ENCODE peak calls at places on chromosomes 5 and 9, in eight cellular contexts. D, M, Y, P, T, H, I and X are unnamed samples.

GRCh38 chr9:21919377-21920362 is 74.5 kb downstream of the CDKN2A start:
- DNase-seq in D (peak; percentile 65), M (peak; percentile 34), Y (peak; percentile 57), P (no peak), T (no peak), H (peak; percentile 81), I (no peak), X (no peak)

GRCh38 chr9:123318192-123318591 is 37.8 kb upstream of the CRB2 start:
- DNase-seq in D (no peak), M (no peak), Y (no peak), P (no peak), T (no peak), H (peak; percentile 21), I (no peak), X (no peak)

GRCh38 chr5:91052977-91053732 is 330.0 kb downstream of the ARRDC3 start:
- DNase-seq in D (no peak), M (no peak), Y (no peak), P (no peak), T (no peak), H (peak; percentile 18), I (no peak), X (no peak)

GRCh38 chr5:37886207-37886905 is 46.5 kb upstream of the GDNF start:
- DNase-seq in D (no peak), M (no peak), Y (no peak), P (no peak), T (no peak), H (peak; percentile 29), I (no peak), X (no peak)

GRCh38 chr5:76688836-76689235 is 27.1 kb upstream of the F2R start:
- DNase-seq in D (peak; percentile 61), M (no peak), Y (no peak), P (no peak), T (no peak), H (no peak), I (no peak), X (no peak)

GRCh38 chr5:90488791-90489190 is 14.1 kb downstream of the POLR3G start:
- DNase-seq in D (peak; percentile 39), M (no peak), Y (no peak), P (no peak), T (no peak), H (no peak), I (no peak), X (no peak)

GRCh38 chr5:548256-548655 is 24.0 kb upstream of the SLC9A3 start:
- DNase-seq in D (no peak), M (no peak), Y (no peak), P (no peak), T (no peak), H (no peak), I (no peak), X (no peak)

GRCh38 chr5:154962494-154962893 is 21.6 kb downstream of the MRPL22 start:
- DNase-seq in D (peak; percentile 88), M (no peak), Y (no peak), P (no peak), T (no peak), H (no peak), I (no peak), X (peak; percentile 33)

GRCh38 chr5:1262381-1262780 is 32.5 kb downstream of the TERT start:
- DNase-seq in D (no peak), M (no peak), Y (no peak), P (no peak), T (no peak), H (peak; percentile 8), I (no peak), X (no peak)

GRCh38 chr9:134545213-134546211 is 96.1 kb upstream of the COL5A1 start:
- DNase-seq in D (no peak), M (no peak), Y (peak; percentile 38), P (no peak), T (no peak), H (peak; percentile 84), I (no peak), X (no peak)

GRCh38 chr9:80163889-80164288 is 592.1 kb downstream of the TLE4 start:
- DNase-seq in D (no peak), M (no peak), Y (no peak), P (no peak), T (no peak), H (no peak), I (no peak), X (peak; percentile 25)

GRCh38 chr5:76104027-76104426 is 20.8 kb downstream of the SV2C start:
- DNase-seq in D (peak; percentile 47), M (no peak), Y (peak; percentile 17), P (no peak), T (no peak), H (peak; percentile 20), I (no peak), X (no peak)

GRCh38 chr9:79731483-79731882 is 159.7 kb downstream of the TLE4 start:
- DNase-seq in D (peak; percentile 65), M (no peak), Y (no peak), P (no peak), T (no peak), H (no peak), I (no peak), X (peak; percentile 18)

GRCh38 chr5:96657068-96657467 is 5.1 kb upstream of the CAST start:
- DNase-seq in D (peak; percentile 94), M (peak; percentile 37), Y (peak; percentile 95), P (no peak), T (peak; percentile 35), H (peak; percentile 84), I (no peak), X (peak; percentile 54)

GRCh38 chr5:42970636-42971559 is 69.2 kb downstream of the ANXA2R start:
- DNase-seq in D (peak; percentile 15), M (no peak), Y (no peak), P (no peak), T (no peak), H (peak; percentile 45), I (no peak), X (no peak)

GRCh38 chr9:107696302-107696701 is 206.7 kb upstream of the KLF4 start:
- DNase-seq in D (no peak), M (no peak), Y (no peak), P (no peak), T (no peak), H (no peak), I (no peak), X (no peak)

GRCh38 chr9:114652776-114653555 is 4.6 kb downstream of the TEX53 start:
- DNase-seq in D (peak; percentile 2), M (no peak), Y (peak; percentile 22), P (no peak), T (no peak), H (no peak), I (no peak), X (peak; percentile 21)

GRCh38 chr5:12592228-12592627 is 688.0 kb upstream of the CTNND2 start:
- DNase-seq in D (no peak), M (no peak), Y (no peak), P (no peak), T (no peak), H (no peak), I (no peak), X (no peak)

GRCh38 chr5:96963267-96963666 is 27.4 kb downstream of the LNPEP start:
- DNase-seq in D (peak; percentile 12), M (no peak), Y (peak; percentile 92), P (peak; percentile 74), T (no peak), H (peak; percentile 64), I (peak; percentile 85), X (peak; percentile 30)

GRCh38 chr9:121075251-121076036 is 689 bp downstream of the CNTRL start:
- DNase-seq in D (peak; percentile 19), M (peak; percentile 6), Y (no peak), P (no peak), T (no peak), H (no peak), I (no peak), X (no peak)

GRCh38 chr9:121073038-121073437 is 1.7 kb upstream of the CNTRL start:
- DNase-seq in D (peak; percentile 22), M (no peak), Y (no peak), P (peak; percentile 47), T (peak; percentile 43), H (peak; percentile 95), I (peak; percentile 48), X (no peak)

GRCh38 chr9:121074370-121075250 is at the start of gene CNTRL:
- DNase-seq in D (peak; percentile 81), M (peak; percentile 71), Y (peak; percentile 83), P (peak; percentile 73), T (peak; percentile 85), H (peak; percentile 93), I (peak; percentile 92), X (peak; percentile 95)

GRCh38 chr9:121067655-121068054 is 7.1 kb upstream of the CNTRL start:
- DNase-seq in D (no peak), M (no peak), Y (no peak), P (no peak), T (no peak), H (no peak), I (no peak), X (no peak)

DNA sequence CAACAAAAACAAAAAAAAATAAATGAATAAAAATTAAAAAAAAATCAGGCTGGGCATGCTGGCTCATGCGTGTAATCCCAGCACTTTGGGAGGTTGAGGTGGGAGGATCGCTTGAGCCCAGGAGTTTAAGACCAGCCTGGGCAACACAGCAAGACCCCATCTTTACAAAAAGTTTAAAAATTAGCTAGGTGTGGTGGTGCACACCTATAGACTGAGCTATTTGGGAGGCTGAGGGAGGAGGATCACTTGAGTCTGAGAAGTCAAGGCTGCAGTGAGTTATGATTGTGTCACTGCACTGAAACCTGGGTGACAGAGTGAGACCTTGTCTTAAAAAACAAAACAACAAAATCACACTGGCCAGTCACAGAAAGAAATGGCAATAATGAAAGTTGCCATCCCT is 3.4 kb upstream of the CNTRL start:
- DNase-seq in D (no peak), M (no peak), Y (no peak), P (no peak), T (no peak), H (no peak), I (no peak), X (no peak)
- H3K4me3 ChIP-seq in D (peak overlapping the region; percentile 74), M (peak overlapping the region; percentile 56), Y (peak overlapping the region; percentile 49), P (peak overlapping the region; percentile 33), T (peak overlapping the region; percentile 74), H (no peak overlapping the region), I (peak overlapping the region; percentile 24), X (peak overlapping the region; percentile 58)

GRCh38 chr5:151740958-151741373 is 17.5 kb downstream of the ATOX1 start:
- DNase-seq in D (peak; percentile 59), M (no peak), Y (peak; percentile 57), P (no peak), T (no peak), H (peak; percentile 54), I (no peak), X (no peak)
- TF ChIP-seq CTCF in D (peak; percentile 6), M (peak; percentile 34), Y (no peak), P (peak; percentile 7), T (no peak), H (no peak), I (peak; percentile 21), X (no peak)

GRCh38 chr5:119527346-119527745 is 75.0 kb downstream of the HSD17B4 start:
- DNase-seq in D (peak; percentile 77), M (no peak), Y (peak; percentile 62), P (no peak), T (no peak), H (no peak), I (no peak), X (no peak)
- H3K36me3 ChIP-seq in D (no peaks in the 10 kb centered on the region), M (no peaks in the 10 kb centered on the region), Y (no peaks in the 10 kb centered on the region), P (peaks cover 56% of the 10 kb centered on the region), T (peaks cover 9% of the 10 kb centered on the region), H (peaks cover 20% of the 10 kb centered on the region), I (no peaks in the 10 kb centered on the region), X (no peaks in the 10 kb centered on the region)

DNA sequence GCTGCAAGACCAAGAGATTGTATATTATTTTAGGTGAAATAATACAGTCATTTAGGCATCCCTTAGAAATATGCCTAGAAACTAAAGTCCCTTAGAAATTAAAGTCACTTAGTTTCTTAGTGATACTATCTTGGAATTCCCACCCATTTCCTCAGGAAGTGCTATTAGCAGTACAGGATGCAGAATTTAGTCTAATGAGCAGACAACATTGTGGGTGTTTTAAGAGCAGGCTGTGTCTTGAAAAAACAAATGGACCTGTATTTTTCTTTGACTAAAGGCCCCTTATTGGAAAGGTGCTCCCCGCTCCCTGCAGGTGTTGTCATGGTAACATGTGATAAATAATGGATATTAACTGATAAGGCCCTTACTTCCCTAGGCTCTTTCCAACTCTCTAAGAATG is 38.8 kb upstream of the STARD4 start:
- DNase-seq in D (no peak), M (no peak), Y (no peak), P (no peak), T (no peak), H (no peak), I (no peak), X (no peak)
- H3K4me3 ChIP-seq in D (no peak overlapping the region), M (no peak overlapping the region), Y (no peak overlapping the region), P (no peak overlapping the region), T (no peak overlapping the region), H (no peak overlapping the region), I (no peak overlapping the region), X (no peak overlapping the region)